ENCODE peak calls at places on chromosomes 13 and 19, in seven cellular contexts. Q, T, M, Z, G, S and U are unnamed samples.

GRCh38 chr13:44843403-44843802 is 145.9 kb downstream of the NUFIP1 start:
- DNase-seq in Q (no peak), T (no peak), M (no peak), Z (peak), G (no peak), S (no peak), U (no peak)

GRCh38 chr19:35871611-35872010 is 3.2 kb downstream of the APLP1 start:
- DNase-seq in Q (no peak), T (no peak), M (no peak), Z (no peak), G (no peak), S (no peak), U (no peak)

GRCh38 chr19:16193466-16193865 is 4.2 kb upstream of the AP1M1 start:
- DNase-seq in Q (no peak), T (no peak), M (no peak), Z (no peak), G (peak), S (no peak), U (no peak)

GRCh38 chr13:23748591-23748990 is 140.6 kb downstream of the MIPEP start:
- DNase-seq in Q (no peak), T (no peak), M (no peak), Z (no peak), G (no peak), S (no peak), U (no peak)

GRCh38 chr19:29717051-29717450 is 2.0 kb upstream of the C19orf12 start:
- DNase-seq in Q (no peak), T (no peak), M (no peak), Z (no peak), G (no peak), S (no peak), U (no peak)

GRCh38 chr19:33032218-33032781 is 32.4 kb downstream of the RHPN2 start:
- DNase-seq in Q (no peak), T (no peak), M (no peak), Z (no peak), G (no peak), S (no peak), U (no peak)

GRCh38 chr19:33373701-33374405 is at the start of gene CEBPG:
- DNase-seq in Q (peak), T (peak), M (peak), Z (peak), G (peak), S (peak), U (no peak)

GRCh38 chr13:50400930-50401553 is 385.8 kb downstream of the KCNRG start:
- DNase-seq in Q (no peak), T (no peak), M (no peak), Z (peak), G (no peak), S (no peak), U (no peak)

GRCh38 chr19:7833225-7834156 is 3.5 kb downstream of the EVI5L start:
- DNase-seq in Q (no peak), T (no peak), M (no peak), Z (peak), G (peak), S (peak), U (no peak)

GRCh38 chr19:10835089-10835753 is 791 bp downstream of the TMED1 start:
- DNase-seq in Q (no peak), T (no peak), M (no peak), Z (no peak), G (peak), S (no peak), U (no peak)

GRCh38 chr19:33720691-33721682 is 75.7 kb upstream of the KCTD15 start:
- DNase-seq in Q (no peak), T (no peak), M (no peak), Z (no peak), G (no peak), S (no peak), U (no peak)

GRCh38 chr19:40464059-40465024 is 1.2 kb downstream of the BLVRB start:
- DNase-seq in Q (peak), T (peak), M (peak), Z (peak), G (peak), S (peak), U (peak)

GRCh38 chr13:51862965-51863364 is 1.2 kb downstream of the CCDC70 start:
- DNase-seq in Q (no peak), T (no peak), M (no peak), Z (no peak), G (no peak), S (no peak), U (no peak)

GRCh38 chr19:35284153-35285140 is 2.1 kb downstream of the HAMP start:
- DNase-seq in Q (no peak), T (no peak), M (no peak), Z (no peak), G (no peak), S (no peak), U (no peak)

GRCh38 chr19:57708641-57709354 is at the start of gene ZNF154:
- DNase-seq in Q (peak), T (peak), M (no peak), Z (peak), G (no peak), S (peak), U (peak)

GRCh38 chr19:10699650-10700335 is 1.4 kb upstream of the QTRT1 start:
- DNase-seq in Q (peak), T (no peak), M (no peak), Z (peak), G (peak), S (peak), U (peak)

GRCh38 chr13:49540552-49540951 is 44.8 kb downstream of the PHF11 start:
- DNase-seq in Q (peak), T (peak), M (no peak), Z (peak), G (no peak), S (no peak), U (no peak)

GRCh38 chr19:44903602-44904425 is 1.8 kb upstream of the APOE start:
- DNase-seq in Q (peak), T (peak), M (peak), Z (peak), G (peak), S (peak), U (peak)

GRCh38 chr13:48403151-48403631 is 9.7 kb downstream of the LPAR6 start:
- DNase-seq in Q (peak), T (no peak), M (no peak), Z (peak), G (no peak), S (no peak), U (no peak)

GRCh38 chr13:70613295-70613694 is 505.0 kb upstream of the KLHL1 start:
- DNase-seq in Q (no peak), T (no peak), M (no peak), Z (no peak), G (no peak), S (no peak), U (no peak)

GRCh38 chr19:6220385-6221191 is 59.2 kb downstream of the MLLT1 start:
- DNase-seq in Q (no peak), T (no peak), M (no peak), Z (peak), G (no peak), S (no peak), U (no peak)

GRCh38 chr13:43805071-43805468 is 18.3 kb upstream of the ENOX1 start:
- DNase-seq in Q (peak), T (no peak), M (no peak), Z (peak), G (no peak), S (no peak), U (no peak)

GRCh38 chr19:48279747-48280146 is 9.9 kb downstream of the ZNF114 start:
- DNase-seq in Q (no peak), T (no peak), M (peak), Z (no peak), G (no peak), S (no peak), U (no peak)

GRCh38 chr13:33728271-33729037 is 89.5 kb upstream of the RFC3 start:
- DNase-seq in Q (peak), T (no peak), M (no peak), Z (peak), G (no peak), S (no peak), U (no peak)

GRCh38 chr13:33611016-33611805 is 206.7 kb upstream of the RFC3 start:
- DNase-seq in Q (no peak), T (peak), M (peak), Z (peak), G (peak), S (no peak), U (no peak)

GRCh38 chr13:75365724-75366173 is 116.2 kb downstream of the TBC1D4 start:
- DNase-seq in Q (peak), T (no peak), M (no peak), Z (peak), G (no peak), S (no peak), U (no peak)

GRCh38 chr19:8151499-8152035 is 2.2 kb upstream of the FBN3 start:
- DNase-seq in Q (no peak), T (no peak), M (no peak), Z (no peak), G (no peak), S (no peak), U (no peak)

GRCh38 chr13:93700115-93700514 is 473.5 kb downstream of the GPC6 start:
- DNase-seq in Q (no peak), T (no peak), M (no peak), Z (peak), G (no peak), S (no peak), U (no peak)

GRCh38 chr19:46386151-46386550 is 27.2 kb downstream of the CCDC8 start:
- DNase-seq in Q (no peak), T (no peak), M (no peak), Z (no peak), G (no peak), S (peak), U (no peak)

GRCh38 chr13:111204438-111205177 is 89.5 kb downstream of the ARHGEF7 start:
- DNase-seq in Q (no peak), T (no peak), M (peak), Z (peak), G (no peak), S (peak), U (no peak)

GRCh38 chr13:68078874-68079273 is 848.7 kb upstream of the PCDH9 start:
- DNase-seq in Q (no peak), T (no peak), M (no peak), Z (no peak), G (no peak), S (no peak), U (no peak)

GRCh38 chr13:75769141-75769905 is 133.2 kb downstream of the LMO7 start:
- DNase-seq in Q (no peak), T (no peak), M (no peak), Z (peak), G (no peak), S (no peak), U (no peak)

GRCh38 chr13:40401911-40402776 is 264.3 kb downstream of the FOXO1 start:
- DNase-seq in Q (peak), T (no peak), M (peak), Z (peak), G (peak), S (peak), U (no peak)

GRCh38 chr19:19515764-19516519 is at the start of gene NDUFA13:
- DNase-seq in Q (peak), T (peak), M (peak), Z (peak), G (peak), S (peak), U (peak)

GRCh38 chr19:4304509-4305252 is at the start of gene FSD1:
- DNase-seq in Q (peak), T (peak), M (no peak), Z (peak), G (no peak), S (no peak), U (peak)

GRCh38 chr13:77981191-77981925 is 62.7 kb upstream of the EDNRB start:
- DNase-seq in Q (no peak), T (no peak), M (no peak), Z (peak), G (no peak), S (no peak), U (no peak)

GRCh38 chr19:7705387-7706187 is 3.7 kb upstream of the FCER2 start:
- DNase-seq in Q (peak), T (no peak), M (peak), Z (no peak), G (peak), S (peak), U (peak)

DNA sequence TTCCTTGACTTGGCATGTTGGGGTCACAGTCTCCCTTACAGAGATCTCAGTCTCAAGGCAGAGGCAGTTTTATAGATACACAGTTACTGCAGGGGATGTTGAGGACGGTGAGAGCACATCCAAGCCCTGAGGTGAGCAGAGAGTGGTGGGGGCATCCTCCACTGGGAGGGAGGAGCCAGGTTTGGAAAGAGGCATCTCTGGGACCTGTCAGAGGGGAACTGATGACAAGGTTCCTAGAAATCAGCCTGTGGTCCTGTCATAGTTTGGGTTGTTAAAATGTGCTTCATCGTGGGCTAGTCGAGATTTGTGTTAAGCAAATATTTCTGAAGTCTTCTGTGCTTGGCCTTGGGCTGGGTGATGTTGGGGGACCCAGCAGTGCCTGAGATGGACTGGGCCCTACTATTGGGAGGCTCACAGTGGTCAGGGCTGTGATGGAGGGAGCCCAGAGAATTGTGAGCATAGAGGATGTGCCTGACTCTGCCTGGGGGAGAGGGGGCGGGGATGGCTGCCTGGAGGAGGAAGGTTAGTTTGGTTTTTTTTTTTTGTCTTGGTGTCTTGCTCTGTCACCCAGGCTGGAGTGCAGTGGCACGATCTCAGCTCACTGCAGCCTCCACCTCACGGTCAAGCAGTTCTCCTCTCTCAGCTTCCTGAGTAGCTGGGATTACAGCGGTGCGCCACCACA is 3.9 kb downstream of the SUPT5H start:
- DNase-seq in Q (no peak), T (no peak), M (no peak), Z (no peak), G (no peak), S (no peak), U (no peak)
- H3K4me3 ChIP-seq in Q (no peak), T (no peak), M (no peak), Z (no peak), G (no peak), S (no peak), U (no peak)

DNA sequence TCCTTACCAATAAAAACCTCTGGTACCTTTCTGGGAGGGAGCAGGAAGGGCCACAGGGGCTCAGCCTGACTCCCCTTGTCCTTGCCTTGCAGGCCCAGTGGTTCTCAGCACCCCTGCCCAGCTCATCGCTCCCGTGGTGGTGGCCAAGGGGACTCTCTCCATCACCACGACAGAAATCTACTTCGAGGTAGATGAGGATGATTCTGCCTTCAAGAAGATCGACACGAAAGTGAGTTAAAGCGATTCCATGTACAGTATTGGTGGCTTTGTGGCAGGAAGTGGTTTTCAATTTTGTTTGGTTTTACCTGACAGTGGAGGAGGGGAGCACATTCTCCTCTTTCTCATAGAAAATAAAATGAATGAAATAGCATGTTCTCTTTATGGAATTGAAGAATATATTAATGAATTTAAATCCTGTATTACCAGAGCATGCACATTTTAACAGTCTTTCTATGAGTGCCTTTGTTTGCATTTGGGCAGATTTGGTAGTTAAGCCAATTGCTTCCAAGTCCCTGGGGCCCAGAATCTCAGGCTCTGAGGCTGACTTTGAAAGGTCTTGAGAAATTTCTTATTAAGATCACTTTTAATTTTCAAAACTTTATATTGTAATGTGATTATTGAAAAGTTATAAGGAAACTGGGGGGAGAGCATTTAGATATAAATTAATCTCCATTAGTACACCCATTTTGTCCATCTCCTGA is 4.0 kb downstream of the MAB21L1 start:
- DNase-seq in Q (no peak), T (no peak), M (no peak), Z (peak), G (no peak), S (no peak), U (no peak)
- H3K4me3 ChIP-seq in Q (no peak), T (peak), M (no peak), Z (peak), G (no peak), S (no peak), U (no peak)

GRCh38 chr13:27958928-27959539 is 10.1 kb downstream of the CDX2 start:
- DNase-seq in Q (no peak), T (no peak), M (no peak), Z (no peak), G (no peak), S (no peak), U (no peak)

GRCh38 chr13:27960362-27961226 is 8.5 kb downstream of the CDX2 start:
- DNase-seq in Q (peak), T (no peak), M (no peak), Z (peak), G (peak), S (peak), U (no peak)

GRCh38 chr13:27961227-27962085 is 7.7 kb downstream of the CDX2 start:
- DNase-seq in Q (no peak), T (no peak), M (no peak), Z (no peak), G (no peak), S (no peak), U (no peak)

GRCh38 chr13:27962128-27962841 is 6.8 kb downstream of the CDX2 start:
- DNase-seq in Q (no peak), T (no peak), M (no peak), Z (no peak), G (no peak), S (no peak), U (no peak)

DNA sequence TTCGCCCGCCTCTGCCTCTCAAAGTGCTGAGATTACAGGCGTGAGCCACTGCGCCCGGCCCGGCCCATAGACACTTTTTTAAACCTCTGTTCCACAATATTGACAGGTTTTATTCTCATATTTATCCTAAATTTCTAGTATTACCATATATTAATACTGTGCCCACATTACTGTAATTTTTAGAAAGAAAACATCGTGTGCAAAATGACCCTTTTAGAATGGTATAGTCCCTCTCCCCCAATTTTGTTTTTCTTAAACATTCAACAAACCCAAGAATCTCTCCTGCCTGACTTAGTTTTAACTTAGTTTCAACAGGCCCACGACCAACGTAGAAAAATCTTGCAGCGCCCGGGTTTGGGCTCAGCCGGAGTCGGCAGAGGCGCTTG is 9.1 kb downstream of the CDX2 start:
- DNase-seq in Q (no peak), T (no peak), M (no peak), Z (no peak), G (no peak), S (no peak), U (no peak)
- H3K4me3 ChIP-seq in Q (no peak), T (no peak), M (no peak), Z (no peak), G (peak), S (peak), U (peak)

GRCh38 chr19:13169769-13170168 is 19.6 kb downstream of the IER2 start:
- DNase-seq in Q (no peak), T (no peak), M (peak), Z (peak), G (peak), S (no peak), U (no peak)
- H3K4me3 ChIP-seq in Q (no peak), T (no peak), M (no peak), Z (no peak), G (no peak), S (no peak), U (peak)

DNA sequence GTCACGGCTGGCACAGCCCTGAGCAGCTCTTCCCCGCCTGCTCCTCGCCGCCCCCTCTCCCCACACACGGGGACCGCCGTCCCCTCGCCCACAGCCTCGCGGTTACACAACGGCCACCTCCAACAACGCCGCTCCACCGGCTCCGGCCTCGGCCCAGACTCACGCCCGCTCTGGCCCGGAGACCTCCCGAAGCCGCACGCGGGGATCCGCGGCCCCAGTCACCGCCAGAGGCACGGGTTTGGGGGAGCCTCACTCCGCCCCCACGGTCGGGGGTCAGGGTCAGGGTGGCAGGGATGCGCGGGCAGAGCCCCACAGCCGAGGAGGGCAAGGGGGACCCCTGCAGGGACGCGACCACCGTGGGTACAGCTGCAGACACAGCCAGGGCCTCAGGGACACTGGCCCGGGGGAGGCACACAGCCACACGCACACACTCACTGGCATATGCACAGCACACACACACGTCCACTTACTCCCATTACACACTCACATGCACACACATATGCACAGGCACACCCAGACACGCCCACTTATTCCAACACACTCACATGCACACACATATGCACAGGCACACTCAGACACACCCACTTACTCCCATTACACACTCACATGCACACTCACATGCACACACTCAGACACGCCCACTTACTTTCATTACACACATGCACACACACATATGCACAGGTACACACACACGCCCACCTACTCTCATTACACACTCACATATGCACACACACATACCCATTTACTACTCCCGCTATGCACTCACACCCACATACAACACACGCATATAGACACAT is 1.6 kb downstream of the TTYH1 start:
- DNase-seq in Q (no peak), T (no peak), M (no peak), Z (no peak), G (no peak), S (no peak), U (no peak)
- H3K4me3 ChIP-seq in Q (no peak), T (peak), M (no peak), Z (no peak), G (no peak), S (no peak), U (no peak)